ENCODE peak calls at places on chromosomes 1 and 21, in ten cellular contexts. Z, S, Q, I, J, V, E, A, B and H are unnamed samples.

GRCh38 chr1:52599236-52599635 is 2.9 kb upstream of the GPX7 start:
- DNase-seq in Z (no peak), S (no peak), J (no peak), E (no peak), Q (no peak), V (no peak), B (no peak), A (no peak), I (no peak), H (no peak)

GRCh38 chr1:187275346-187275745 is 446.6 kb downstream of the PLA2G4A start:
- DNase-seq in S (no peak), Z (no peak), V (no peak), J (no peak), B (no peak), E (no peak), A (no peak), Q (no peak), I (no peak), H (no peak)

GRCh38 chr21:28936036-28936435 is 56.6 kb downstream of the LTN1 start:
- DNase-seq in V (no peak), E (no peak), Z (no peak), A (no peak), S (no peak), J (no peak), Q (no peak), B (no peak), I (no peak), H (no peak)

GRCh38 chr1:34918609-34919561 is 10.6 kb downstream of the DLGAP3 start:
- DNase-seq in I (no peak), S (no peak), A (peak; percentile 65), V (no peak), Z (no peak), E (peak; percentile 81), Q (no peak), J (no peak), B (no peak), H (no peak)

GRCh38 chr1:167738158-167738557 is 16.4 kb downstream of the MPZL1 start:
- DNase-seq in B (no peak), E (no peak), V (no peak), J (no peak), I (no peak), S (no peak), Q (no peak), Z (no peak), A (no peak), H (no peak)

GRCh38 chr1:53918343-53918742 is 24.4 kb downstream of the DIO1 start:
- DNase-seq in J (no peak), I (no peak), S (no peak), Z (no peak), Q (no peak), A (no peak), E (no peak), V (no peak), B (no peak), H (no peak)

GRCh38 chr1:155174334-155175280 is 958 bp downstream of the TRIM46 start:
- DNase-seq in V (peak; percentile 3), B (peak; percentile 33), I (no peak), J (peak; percentile 24), S (peak; percentile 34), Z (no peak), E (peak; percentile 87), A (peak; percentile 47), Q (no peak), H (no peak)

GRCh38 chr1:106924360-106924759 is 132.1 kb upstream of the PRMT6 start:
- DNase-seq in E (peak; percentile 74), B (no peak), V (no peak), I (no peak), Q (no peak), J (no peak), Z (no peak), S (peak; percentile 22), A (peak; percentile 93), H (no peak)

GRCh38 chr1:200670215-200671118 is 760 bp upstream of the DDX59 start:
- DNase-seq in I (no peak), B (peak; percentile 2), Z (no peak), J (peak; percentile 34), S (peak; percentile 78), E (peak; percentile 49), Q (peak; percentile 53), V (no peak), A (peak; percentile 80), H (no peak)

GRCh38 chr1:55334140-55334539 is 119.0 kb upstream of the USP24 start:
- DNase-seq in B (no peak), Q (no peak), Z (no peak), V (no peak), A (no peak), S (no peak), E (no peak), I (no peak), J (no peak), H (no peak)

GRCh38 chr1:112625696-112626095 is 6.1 kb downstream of the CAPZA1 start:
- DNase-seq in E (no peak), I (no peak), S (no peak), B (no peak), J (no peak), Q (no peak), V (peak; percentile 37), Z (no peak), A (no peak), H (no peak)

GRCh38 chr1:219812491-219813221 is 115.7 kb downstream of the SLC30A10 start:
- DNase-seq in I (no peak), V (peak; percentile 21), A (peak; percentile 89), E (peak; percentile 91), Q (peak; percentile 13), S (peak; percentile 75), J (no peak), B (no peak), Z (peak; percentile 57), H (no peak)

GRCh38 chr1:203172184-203173115 is 3.2 kb downstream of the MYBPH start:
- DNase-seq in I (peak; percentile 48), Q (peak; percentile 25), B (no peak), A (peak; percentile 86), E (peak; percentile 85), Z (peak; percentile 51), J (peak; percentile 75), S (peak; percentile 28), V (peak; percentile 56), H (peak; percentile 42)

DNA sequence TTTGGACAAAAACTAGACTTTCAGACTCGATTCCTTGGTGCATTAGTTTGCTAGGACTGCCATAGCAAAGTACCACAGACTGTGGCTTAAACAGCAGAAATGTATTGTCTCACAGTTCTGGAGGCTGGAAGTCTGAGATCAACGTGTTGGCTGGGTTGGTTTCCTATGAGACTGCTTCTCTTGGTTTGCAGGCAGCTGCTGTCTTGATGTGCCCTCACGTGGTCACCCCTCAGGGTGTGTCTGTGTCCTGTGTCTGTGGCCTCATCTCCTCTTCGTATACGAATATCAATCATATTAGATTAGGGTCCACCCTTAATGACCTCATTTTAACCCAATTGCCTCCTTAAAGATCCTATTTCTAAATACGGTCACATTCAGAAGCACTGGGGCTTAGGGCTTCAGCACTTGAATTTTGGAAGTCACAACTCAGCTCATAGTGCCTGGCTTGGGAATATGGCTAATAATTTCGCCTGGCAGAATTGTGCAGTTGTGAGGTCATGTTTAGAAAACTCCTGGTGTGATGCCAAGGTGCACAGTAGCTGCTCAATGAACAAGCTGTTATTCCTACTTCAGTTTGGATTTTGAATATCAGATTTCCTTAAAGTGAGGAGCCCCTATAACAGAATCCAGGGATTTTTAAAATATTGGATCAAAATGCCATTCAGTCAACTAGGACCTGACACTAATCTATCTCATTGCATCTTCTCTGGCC is 21.0 kb upstream of the DISC1 start:
- DNase-seq in V (no peak), E (no peak), B (no peak), I (no peak), S (peak; percentile 14), Z (no peak), Q (no peak), J (no peak), A (no peak), H (no peak)
- H3K27ac ChIP-seq in V (no peak overlapping the region), E (no peak overlapping the region), B (no peak overlapping the region), I (no peak overlapping the region), S (no peak overlapping the region), Z (no peak overlapping the region), Q (no peak overlapping the region), J (no peak overlapping the region), A (no peak overlapping the region), H (no peak overlapping the region)

DNA sequence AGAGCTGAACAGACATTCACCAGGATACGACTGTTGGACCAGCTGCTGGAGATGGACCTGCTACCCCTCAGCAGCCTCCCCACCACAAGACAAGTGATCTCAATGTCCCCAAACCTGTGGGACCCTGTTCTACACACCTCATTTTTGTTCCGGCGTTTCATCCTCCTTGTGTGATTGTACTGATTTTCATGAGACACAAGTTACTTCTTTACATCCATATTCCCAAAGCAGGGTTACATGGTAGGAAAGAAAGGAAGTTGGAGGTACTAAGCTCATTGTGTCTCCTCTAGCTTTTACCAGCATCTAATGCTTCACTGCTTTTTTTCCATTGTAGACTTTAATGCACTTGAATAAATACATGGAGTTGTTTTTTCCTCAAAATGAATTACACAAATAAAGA is 8.7 kb downstream of the ADAMTS1 start:
- DNase-seq in S (peak; percentile 32), E (no peak), J (no peak), I (no peak), A (no peak), Q (no peak), B (no peak), V (no peak), Z (no peak), H (no peak)
- H3K36me3 ChIP-seq in S (peaks cover 28% of the 10 kb centered on the region), E (peaks cover 35% of the 10 kb centered on the region), J (peaks cover 52% of the 10 kb centered on the region), I (peaks cover 59% of the 10 kb centered on the region), A (peaks cover 20% of the 10 kb centered on the region), Q (no peaks in the 10 kb centered on the region), B (no peaks in the 10 kb centered on the region), V (peaks cover 62% of the 10 kb centered on the region), Z (no peaks in the 10 kb centered on the region), H (no peaks in the 10 kb centered on the region)

GRCh38 chr1:234758851-234759250 is 148.9 kb upstream of the IRF2BP2 start:
- DNase-seq in E (no peak), A (no peak), J (no peak), V (no peak), S (peak; percentile 71), I (no peak), Q (no peak), Z (no peak), B (peak; percentile 49), H (no peak)
- H3K27ac ChIP-seq in E (no peak overlapping the region), A (no peak overlapping the region), J (no peak overlapping the region), V (no peak overlapping the region), S (no peak overlapping the region), I (no peak overlapping the region), Q (no peak overlapping the region), Z (peak overlapping the region; percentile 76), B (peak overlapping the region; percentile 47), H (no peak overlapping the region)

GRCh38 chr1:70284366-70284765 is 63.2 kb downstream of the SRSF11 start:
- DNase-seq in V (no peak), Z (no peak), I (no peak), Q (no peak), B (no peak), E (no peak), J (no peak), A (no peak), S (no peak), H (no peak)

GRCh38 chr1:70293186-70293843 is 61.2 kb downstream of the ANKRD13C start:
- DNase-seq in Q (no peak), Z (no peak), S (no peak), I (no peak), J (no peak), V (no peak), E (no peak), B (no peak), A (no peak), H (no peak)

GRCh38 chr1:70290248-70290647 is 64.3 kb downstream of the ANKRD13C start:
- DNase-seq in B (no peak), A (no peak), J (no peak), Q (no peak), Z (no peak), I (no peak), V (no peak), E (no peak), S (peak; percentile 36), H (no peak)

GRCh38 chr1:70286453-70286852 is 65.3 kb downstream of the SRSF11 start:
- DNase-seq in Q (no peak), J (no peak), Z (no peak), S (no peak), V (no peak), A (no peak), E (no peak), B (no peak), I (no peak), H (no peak)

GRCh38 chr1:70288171-70288570 is 66.4 kb downstream of the ANKRD13C start:
- DNase-seq in S (peak; percentile 57), Q (no peak), B (no peak), A (no peak), Z (no peak), E (no peak), J (no peak), V (no peak), I (no peak), H (no peak)
- H3K36me3 ChIP-seq in S (no peaks in the 10 kb centered on the region), Q (no peaks in the 10 kb centered on the region), B (peaks cover 29% of the 10 kb centered on the region), A (no peaks in the 10 kb centered on the region), Z (peaks cover 13% of the 10 kb centered on the region), E (peaks cover 7% of the 10 kb centered on the region), J (peaks cover 53% of the 10 kb centered on the region), V (peaks cover 76% of the 10 kb centered on the region), I (peaks cover 49% of the 10 kb centered on the region), H (peaks cover 11% of the 10 kb centered on the region)